ENCODE peak calls at places on chromosome 2, in eight cellular contexts. E is ovary, V is suprapubic skin, D is PC-9, K is H9, R is cardiac muscle cell, C is esophagus squamous epithelium, S is HCT116. O is an unnamed sample. For H3K27me3, the result is how much of the 10 kb centered on the place peaks cover.

GRCh38 chr2:108612514-108613183 is 78.4 kb downstream of the LIMS1 start:
- DNase-seq in E (no peak), K (no peak), R (no peak), C (no peak), D (no peak), S (no peak), V (no peak), O (peak)

GRCh38 chr2:239326831-239327535 is 73.8 kb downstream of the HDAC4 start:
- DNase-seq in E (peak), K (peak), R (no peak), S (no peak), D (no peak), C (no peak), V (peak), O (peak)

GRCh38 chr2:199495147-199495546 is 37.4 kb upstream of the SATB2 start:
- DNase-seq in E (no peak), K (no peak), C (no peak), R (no peak), V (no peak), S (no peak), D (no peak), O (no peak)

GRCh38 chr2:238171575-238172187 is 12.9 kb downstream of the ERFE start:
- DNase-seq in V (no peak), K (no peak), D (no peak), E (no peak), R (no peak), S (no peak), C (no peak), O (no peak)

GRCh38 chr2:233602076-233602475 is 15.4 kb upstream of the UGT1A8 start:
- DNase-seq in K (no peak), S (no peak), R (no peak), V (no peak), C (no peak), D (no peak), E (no peak), O (no peak)

GRCh38 chr2:233225230-233226068 is 26.0 kb upstream of the ATG16L1 start:
- DNase-seq in R (no peak), V (no peak), C (no peak), D (peak), K (no peak), S (no peak), E (no peak), O (no peak)

GRCh38 chr2:86309966-86310365 is 27.5 kb downstream of the REEP1 start:
- DNase-seq in S (no peak), C (no peak), K (no peak), R (no peak), D (no peak), V (no peak), E (no peak), O (no peak)

GRCh38 chr2:88281302-88282217 is 111.4 kb downstream of the THNSL2 start:
- DNase-seq in V (no peak), E (no peak), S (no peak), D (no peak), C (no peak), R (no peak), K (no peak), O (no peak)

GRCh38 chr2:118832791-118833715 is 14.4 kb downstream of the EN1 start:
- DNase-seq in K (no peak), D (no peak), R (no peak), C (no peak), V (peak), S (no peak), E (no peak), O (no peak)
- H3K27me3 ChIP-seq in K (half or more), D (half or more), R (half or more), C (half or more), V (half or more), S (under half), E (under half), O (half or more)

GRCh38 chr2:24400207-24400907 is 40.0 kb upstream of the ITSN2 start:
- DNase-seq in K (no peak), E (no peak), S (no peak), R (no peak), C (no peak), D (no peak), V (no peak), O (no peak)

GRCh38 chr2:24403168-24403850 is 43.0 kb upstream of the ITSN2 start:
- DNase-seq in E (no peak), C (no peak), R (no peak), K (no peak), D (no peak), V (no peak), S (no peak), O (no peak)

GRCh38 chr2:24394998-24395397 is 34.7 kb upstream of the ITSN2 start:
- DNase-seq in R (no peak), C (no peak), V (no peak), D (no peak), E (no peak), K (no peak), S (no peak), O (no peak)

GRCh38 chr2:24402242-24403092 is 42.1 kb upstream of the ITSN2 start:
- DNase-seq in D (no peak), R (no peak), E (no peak), K (no peak), C (no peak), V (no peak), S (no peak), O (no peak)

DNA sequence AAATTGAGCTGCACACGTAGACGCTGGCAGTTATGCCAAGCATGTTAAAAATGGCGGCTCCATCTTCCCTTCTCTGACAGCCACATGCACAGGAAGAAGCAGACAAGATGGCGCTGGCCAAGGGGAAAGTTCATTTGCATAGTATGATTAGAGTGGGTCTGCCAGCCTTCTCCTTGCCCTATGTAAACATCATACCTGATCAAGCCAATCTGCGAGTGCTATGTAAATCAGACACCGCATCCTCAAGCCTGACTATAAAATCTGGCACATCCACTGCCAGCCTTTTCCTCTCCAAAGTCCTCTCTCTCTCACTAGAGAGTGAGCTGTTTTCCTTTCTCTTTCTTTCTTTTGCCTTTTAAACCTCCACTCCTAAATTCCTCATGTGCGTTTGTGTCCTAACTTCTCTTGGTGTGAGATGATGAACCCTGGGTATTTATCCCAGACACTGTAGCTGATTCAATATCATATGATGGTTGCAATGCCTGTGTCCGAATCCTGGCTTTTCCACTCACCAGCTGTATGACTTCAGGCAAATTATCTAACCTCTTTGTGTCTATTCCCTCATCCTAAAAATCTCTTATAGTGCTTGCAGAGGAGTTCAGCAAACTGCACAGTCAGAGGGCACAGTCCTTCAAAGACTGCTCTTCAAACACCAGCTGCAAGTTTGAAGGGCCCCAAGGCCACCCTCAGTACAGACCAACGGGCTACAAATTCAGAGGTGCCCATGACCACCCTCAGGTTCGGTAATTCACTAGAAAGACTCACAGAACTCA is 39.3 kb upstream of the ITSN2 start:
- DNase-seq in E (no peak), S (no peak), D (no peak), V (no peak), R (no peak), K (no peak), C (no peak), O (no peak)
- H3K27me3 ChIP-seq in E (under half), S (under half), D (under half), V (under half), R (under half), K (under half), C (under half), O (under half)

DNA sequence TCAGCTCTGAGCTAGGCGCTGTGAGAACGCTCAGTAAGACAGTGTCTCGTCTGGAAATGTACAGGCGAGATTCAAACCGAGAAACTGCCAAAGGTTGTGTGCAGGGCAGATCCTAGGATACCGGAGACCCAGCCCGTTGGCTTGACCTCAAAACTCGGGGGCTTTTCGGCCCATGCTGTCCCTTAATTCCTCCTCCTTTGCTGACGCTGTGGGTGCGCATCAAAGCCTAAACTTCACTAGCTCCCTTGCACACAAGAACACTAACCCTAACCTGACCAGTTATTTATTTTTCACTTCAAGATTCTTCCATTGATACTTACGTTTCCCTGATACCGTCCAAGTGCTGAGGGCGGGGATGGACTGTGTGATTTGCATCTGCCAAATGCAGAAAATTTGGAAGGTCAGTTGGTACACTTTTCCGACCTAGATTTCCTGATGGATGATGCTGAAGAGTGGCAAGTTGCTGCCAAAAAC is 1.0 kb upstream of the AAK1 start:
- DNase-seq in V (no peak), R (no peak), E (peak), S (no peak), C (no peak), K (no peak), D (no peak), O (no peak)
- H3K27me3 ChIP-seq in V (under half), R (under half), E (under half), S (under half), C (under half), K (under half), D (under half), O (under half)

DNA sequence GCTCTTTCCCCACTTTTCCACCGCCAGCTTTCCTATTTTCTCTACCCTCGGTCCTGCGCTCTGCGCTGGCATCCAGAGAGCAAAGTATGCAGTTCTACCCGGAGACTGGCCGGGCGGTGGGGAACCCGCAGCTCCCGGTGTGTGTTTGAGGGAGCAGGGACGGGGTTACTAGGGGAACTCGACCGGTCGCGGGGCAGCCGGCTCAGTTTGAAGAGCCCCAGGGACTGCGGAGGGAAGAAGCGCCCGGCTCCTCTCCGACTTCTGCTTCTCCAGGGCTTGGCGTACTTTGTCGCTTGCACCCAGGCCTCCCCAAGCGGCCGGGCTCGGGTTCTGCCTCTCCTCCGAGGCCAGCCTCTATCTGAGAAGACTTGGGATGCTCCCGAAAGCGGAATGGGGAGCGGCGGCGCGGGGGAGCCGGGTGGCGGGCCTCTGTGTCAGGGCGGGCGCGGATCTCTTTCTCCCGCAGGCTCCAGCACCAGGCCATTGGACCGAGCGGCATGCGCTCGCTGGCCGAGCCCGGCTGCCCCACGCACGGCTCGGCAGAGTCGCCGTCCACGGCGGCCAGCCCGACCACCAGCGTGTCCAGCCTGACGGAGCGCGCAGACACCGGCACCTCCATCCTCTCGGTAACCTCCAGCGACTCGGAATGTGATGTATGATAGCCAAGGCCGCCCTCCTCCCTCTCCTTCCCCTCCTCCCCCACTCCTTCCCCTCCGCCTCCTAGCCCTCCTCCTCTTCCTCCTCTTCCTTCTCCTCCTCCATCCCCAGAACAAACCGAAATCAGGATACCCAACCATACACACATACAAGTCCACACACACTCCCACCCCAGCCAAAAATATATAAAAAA is 2.8 kb downstream of the SIX3 start:
- DNase-seq in D (no peak), E (no peak), K (peak), C (no peak), V (no peak), S (no peak), R (no peak), O (no peak)
- H3K27me3 ChIP-seq in D (under half), E (under half), K (half or more), C (half or more), V (half or more), S (under half), R (half or more), O (half or more)

DNA sequence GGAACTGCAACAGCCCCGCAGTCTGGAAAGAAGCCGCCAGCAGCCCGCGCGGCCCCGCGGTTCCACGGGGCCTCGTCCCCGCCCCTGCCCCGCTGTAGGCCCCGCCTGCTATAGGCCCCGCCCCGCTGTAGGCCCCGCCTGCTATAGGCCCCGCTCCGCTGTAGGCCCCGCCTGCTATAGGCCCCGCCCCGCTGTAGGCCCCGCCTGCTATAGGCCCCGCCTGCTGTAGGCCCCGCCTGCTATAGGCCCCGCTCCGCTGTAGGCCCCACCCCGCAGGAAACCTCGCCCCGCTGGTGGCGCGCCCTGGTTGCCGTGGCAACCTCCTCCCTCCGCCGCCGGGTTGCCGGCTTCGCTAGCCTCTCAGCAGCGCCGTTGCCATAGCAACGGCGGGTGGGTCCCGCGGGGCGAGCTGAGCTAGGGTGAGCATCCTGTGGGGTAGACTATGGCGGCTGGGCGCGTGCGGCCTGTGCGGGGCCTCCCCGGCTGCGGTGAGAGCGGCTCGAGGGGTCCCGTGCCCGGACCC is 12.2 kb upstream of the KIF1A start:
- DNase-seq in D (peak), K (peak), C (peak), R (peak), V (peak), E (peak), S (peak), O (peak)
- H3K27me3 ChIP-seq in D (half or more), K (under half), C (half or more), R (half or more), V (half or more), E (under half), S (under half), O (under half)

GRCh38 chr2:5694016-5694690 is 2.0 kb downstream of the SOX11 start:
- DNase-seq in V (no peak), K (no peak), D (no peak), R (peak), C (no peak), S (no peak), E (no peak), O (no peak)
- H3K27me3 ChIP-seq in V (half or more), K (under half), D (under half), R (under half), C (half or more), S (under half), E (under half), O (half or more)

GRCh38 chr2:218952160-218952559 is 7.3 kb upstream of the CDK5R2 start:
- DNase-seq in E (no peak), R (no peak), K (no peak), V (no peak), C (no peak), S (no peak), D (no peak), O (no peak)

GRCh38 chr2:218956039-218956438 is 3.4 kb upstream of the CDK5R2 start:
- DNase-seq in S (no peak), V (no peak), C (no peak), R (no peak), E (no peak), K (no peak), D (no peak), O (no peak)

GRCh38 chr2:218957685-218958084 is 1.8 kb upstream of the CDK5R2 start:
- DNase-seq in V (no peak), K (no peak), S (no peak), C (no peak), E (no peak), D (peak), R (no peak), O (no peak)

GRCh38 chr2:218954541-218955300 is 4.7 kb upstream of the CDK5R2 start:
- DNase-seq in D (no peak), V (no peak), K (no peak), S (no peak), C (no peak), E (no peak), R (no peak), O (no peak)

GRCh38 chr2:218953366-218953954 is 6.0 kb upstream of the CDK5R2 start:
- DNase-seq in S (no peak), C (no peak), E (no peak), R (no peak), V (no peak), D (no peak), K (peak), O (no peak)
- H3K27me3 ChIP-seq in S (under half), C (half or more), E (under half), R (under half), V (half or more), D (under half), K (under half), O (under half)

GRCh38 chr2:26924731-26925099 is 45.7 kb upstream of the MAPRE3 start:
- DNase-seq in S (no peak), C (no peak), K (peak), E (no peak), V (no peak), D (no peak), R (no peak), O (no peak)

GRCh38 chr2:26922638-26923466 is 47.6 kb upstream of the MAPRE3 start:
- DNase-seq in R (peak), V (no peak), D (no peak), K (peak), S (peak), E (no peak), C (no peak), O (peak)

GRCh38 chr2:26921323-26921722 is 49.1 kb upstream of the MAPRE3 start:
- DNase-seq in R (no peak), K (no peak), E (no peak), V (no peak), D (no peak), C (no peak), S (no peak), O (no peak)

GRCh38 chr2:26927221-26927620 is 43.2 kb upstream of the MAPRE3 start:
- DNase-seq in K (peak), S (no peak), E (no peak), V (no peak), C (no peak), R (no peak), D (no peak), O (no peak)

DNA sequence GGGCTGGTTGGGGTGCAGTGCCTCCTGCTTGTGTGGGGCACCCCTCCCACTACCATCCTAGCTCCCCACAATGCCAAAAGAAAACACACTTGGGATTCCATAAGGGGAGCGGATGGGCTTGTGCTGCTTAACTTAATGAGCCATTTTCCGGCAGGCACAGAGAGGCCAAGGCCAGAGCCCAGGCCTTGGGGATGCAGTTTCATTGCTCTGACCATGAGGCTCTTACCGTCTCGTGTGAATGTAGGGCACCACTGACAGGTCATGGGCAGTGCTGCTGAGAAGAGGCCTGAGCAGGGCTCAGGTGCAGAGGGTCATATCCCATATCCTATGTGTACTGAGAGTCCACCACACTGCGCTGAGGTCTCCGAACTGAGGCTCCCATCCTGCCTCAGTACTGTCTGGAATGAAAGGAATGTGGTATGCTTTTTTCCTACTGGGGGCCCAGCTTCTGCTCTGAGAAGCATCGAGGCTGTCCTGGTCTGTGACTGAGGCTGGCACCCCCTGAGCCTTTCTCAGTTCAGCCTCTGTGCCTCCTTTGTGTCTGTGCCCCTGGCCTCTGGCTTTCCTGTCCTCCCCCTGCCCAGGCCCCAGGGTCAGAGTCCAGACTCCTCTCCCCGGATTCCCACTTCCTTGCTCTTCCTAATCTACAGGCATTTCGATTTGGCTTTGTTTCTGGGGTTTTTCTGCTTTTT is 45.2 kb upstream of the MAPRE3 start:
- DNase-seq in E (no peak), R (peak), K (peak), C (no peak), V (no peak), D (no peak), S (no peak), O (no peak)
- H3K27me3 ChIP-seq in E (under half), R (under half), K (under half), C (half or more), V (under half), D (under half), S (under half), O (under half)

O was measured in CD4-positive, alpha-beta T cell.